ENCODE peak calls at places on chromosomes 5 and 9, in eight cellular contexts. One of them, this sample, is unnamed. For H3K9me3, the result is how much of the 10 kb centered on the place peaks cover.

GRCh38 chr5:14737309-14737708 is 72.8 kb downstream of the OTULIN start:
- DNase-seq in heart right ventricle: no peak
- DNase-seq in tibial artery: no peak
- DNase-seq in CD8-positive, alpha-beta T cell: no peak
- DNase-seq in tibial nerve: no peak
- DNase-seq in thyroid gland: no peak
- DNase-seq in trophoblast cell: no peak
- DNase-seq in stomach: no peak
- DNase-seq in this sample: no peak

GRCh38 chr5:132259061-132259851 is 1.8 kb downstream of the PDLIM4 start:
- DNase-seq in stomach: peak
- DNase-seq in tibial nerve: peak
- DNase-seq in trophoblast cell: no peak
- DNase-seq in CD8-positive, alpha-beta T cell: no peak
- DNase-seq in thyroid gland: peak
- DNase-seq in tibial artery: peak
- DNase-seq in heart right ventricle: peak
- DNase-seq in this sample: no peak

GRCh38 chr9:575139-575538 is 266.4 kb upstream of the DMRT1 start:
- DNase-seq in trophoblast cell: no peak
- DNase-seq in CD8-positive, alpha-beta T cell: no peak
- DNase-seq in heart right ventricle: peak
- DNase-seq in tibial artery: no peak
- DNase-seq in stomach: no peak
- DNase-seq in tibial nerve: no peak
- DNase-seq in thyroid gland: no peak
- DNase-seq in this sample: no peak

GRCh38 chr9:98383758-98384157 is 128.3 kb upstream of the TBC1D2 start:
- DNase-seq in trophoblast cell: no peak
- DNase-seq in CD8-positive, alpha-beta T cell: no peak
- DNase-seq in tibial nerve: no peak
- DNase-seq in stomach: no peak
- DNase-seq in tibial artery: no peak
- DNase-seq in heart right ventricle: no peak
- DNase-seq in thyroid gland: no peak
- DNase-seq in this sample: no peak

GRCh38 chr5:180832638-180833068 is 28.4 kb downstream of the ZFP62 start:
- DNase-seq in stomach: no peak
- DNase-seq in trophoblast cell: no peak
- DNase-seq in tibial nerve: no peak
- DNase-seq in CD8-positive, alpha-beta T cell: peak
- DNase-seq in thyroid gland: no peak
- DNase-seq in tibial artery: no peak
- DNase-seq in heart right ventricle: no peak
- DNase-seq in this sample: no peak

GRCh38 chr9:121876212-121876611 is 216.9 kb downstream of the TTLL11 start:
- DNase-seq in stomach: no peak
- DNase-seq in CD8-positive, alpha-beta T cell: no peak
- DNase-seq in heart right ventricle: no peak
- DNase-seq in tibial artery: no peak
- DNase-seq in trophoblast cell: peak
- DNase-seq in tibial nerve: no peak
- DNase-seq in thyroid gland: no peak
- DNase-seq in this sample: no peak

GRCh38 chr9:137339606-137340462 is 37.8 kb upstream of the NRARP start:
- DNase-seq in tibial artery: no peak
- DNase-seq in CD8-positive, alpha-beta T cell: no peak
- DNase-seq in heart right ventricle: no peak
- DNase-seq in tibial nerve: no peak
- DNase-seq in trophoblast cell: no peak
- DNase-seq in stomach: peak
- DNase-seq in thyroid gland: no peak
- DNase-seq in this sample: no peak

GRCh38 chr9:34333836-34334235 is 4.5 kb downstream of the NUDT2 start:
- DNase-seq in thyroid gland: no peak
- DNase-seq in tibial nerve: no peak
- DNase-seq in stomach: no peak
- DNase-seq in tibial artery: no peak
- DNase-seq in CD8-positive, alpha-beta T cell: no peak
- DNase-seq in trophoblast cell: no peak
- DNase-seq in heart right ventricle: no peak
- DNase-seq in this sample: no peak

GRCh38 chr9:129953736-129954135 is 89.3 kb downstream of the FNBP1 start:
- DNase-seq in tibial nerve: no peak
- DNase-seq in stomach: no peak
- DNase-seq in CD8-positive, alpha-beta T cell: no peak
- DNase-seq in trophoblast cell: no peak
- DNase-seq in heart right ventricle: no peak
- DNase-seq in thyroid gland: no peak
- DNase-seq in tibial artery: no peak
- DNase-seq in this sample: no peak

GRCh38 chr9:124934290-124934689 is 6.6 kb downstream of the GOLGA1 start:
- DNase-seq in tibial nerve: no peak
- DNase-seq in stomach: no peak
- DNase-seq in heart right ventricle: no peak
- DNase-seq in tibial artery: no peak
- DNase-seq in trophoblast cell: no peak
- DNase-seq in CD8-positive, alpha-beta T cell: no peak
- DNase-seq in thyroid gland: no peak
- DNase-seq in this sample: no peak

GRCh38 chr9:129834489-129835127 is 467 bp downstream of the C9orf78 start:
- DNase-seq in trophoblast cell: no peak
- DNase-seq in heart right ventricle: no peak
- DNase-seq in stomach: no peak
- DNase-seq in CD8-positive, alpha-beta T cell: no peak
- DNase-seq in tibial artery: no peak
- DNase-seq in tibial nerve: no peak
- DNase-seq in thyroid gland: no peak
- DNase-seq in this sample: peak

GRCh38 chr9:98251554-98251953 is 3.9 kb downstream of the TBC1D2 start:
- DNase-seq in CD8-positive, alpha-beta T cell: no peak
- DNase-seq in tibial nerve: no peak
- DNase-seq in thyroid gland: no peak
- DNase-seq in stomach: no peak
- DNase-seq in tibial artery: no peak
- DNase-seq in heart right ventricle: no peak
- DNase-seq in trophoblast cell: peak
- DNase-seq in this sample: no peak

GRCh38 chr5:111722016-111722591 is 34.9 kb downstream of the NREP start:
- DNase-seq in tibial artery: no peak
- DNase-seq in CD8-positive, alpha-beta T cell: no peak
- DNase-seq in tibial nerve: no peak
- DNase-seq in stomach: no peak
- DNase-seq in thyroid gland: no peak
- DNase-seq in heart right ventricle: no peak
- DNase-seq in trophoblast cell: no peak
- DNase-seq in this sample: no peak

GRCh38 chr5:173714551-173715428 is 98.3 kb upstream of the BOD1 start:
- DNase-seq in stomach: no peak
- DNase-seq in tibial artery: no peak
- DNase-seq in CD8-positive, alpha-beta T cell: no peak
- DNase-seq in tibial nerve: no peak
- DNase-seq in trophoblast cell: peak
- DNase-seq in thyroid gland: no peak
- DNase-seq in heart right ventricle: no peak
- DNase-seq in this sample: no peak

GRCh38 chr5:35884125-35884788 is 27.6 kb downstream of the IL7R start:
- DNase-seq in tibial artery: no peak
- DNase-seq in trophoblast cell: peak
- DNase-seq in tibial nerve: no peak
- DNase-seq in thyroid gland: peak
- DNase-seq in CD8-positive, alpha-beta T cell: no peak
- DNase-seq in stomach: no peak
- DNase-seq in heart right ventricle: no peak
- DNase-seq in this sample: no peak

GRCh38 chr9:4262735-4263141 is 37.1 kb downstream of the GLIS3 start:
- DNase-seq in stomach: no peak
- DNase-seq in trophoblast cell: peak
- DNase-seq in tibial nerve: no peak
- DNase-seq in CD8-positive, alpha-beta T cell: no peak
- DNase-seq in thyroid gland: no peak
- DNase-seq in tibial artery: no peak
- DNase-seq in heart right ventricle: no peak
- DNase-seq in this sample: no peak

GRCh38 chr5:96090205-96090604 is 128.6 kb upstream of the ELL2 start:
- DNase-seq in CD8-positive, alpha-beta T cell: no peak
- DNase-seq in tibial artery: no peak
- DNase-seq in trophoblast cell: no peak
- DNase-seq in thyroid gland: no peak
- DNase-seq in heart right ventricle: no peak
- DNase-seq in tibial nerve: no peak
- DNase-seq in stomach: no peak
- DNase-seq in this sample: no peak

DNA sequence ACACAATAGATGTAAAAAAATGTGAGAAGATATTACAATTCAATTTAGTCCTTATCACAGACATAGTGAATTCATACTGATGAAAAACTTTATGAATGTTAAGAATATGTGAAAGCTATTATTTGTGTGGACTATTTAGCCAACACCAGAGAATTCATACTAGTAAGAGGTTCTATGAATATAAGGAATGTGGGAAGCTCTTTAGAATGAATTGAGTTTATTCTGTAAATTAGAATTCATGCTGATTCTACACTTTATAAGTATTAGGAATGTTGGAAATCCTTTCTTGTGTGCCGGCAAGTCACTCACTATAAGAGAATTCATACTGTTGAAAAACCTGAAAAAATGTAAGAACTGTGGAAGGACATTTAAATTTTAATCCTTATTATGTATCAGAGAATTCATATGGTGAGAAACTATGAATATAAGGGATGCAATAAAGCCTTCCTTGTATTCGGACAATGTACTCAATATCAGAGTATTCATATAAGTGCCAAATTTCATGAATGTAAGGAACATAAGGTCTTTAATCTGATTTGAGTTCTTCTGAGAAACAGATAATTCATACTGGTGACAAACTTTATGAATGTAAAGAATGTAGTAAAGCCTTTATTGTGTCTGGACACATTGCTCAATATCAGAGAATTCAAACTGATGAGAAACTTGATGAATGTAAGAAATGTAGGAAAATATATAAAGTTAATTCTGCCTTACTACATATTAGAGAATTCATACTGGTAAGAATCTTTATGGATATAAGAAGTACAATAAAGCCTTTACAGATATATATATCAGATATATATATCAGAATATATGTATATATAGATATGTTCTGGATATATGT is 21.5 kb upstream of the PCDHA1 start:
- DNase-seq in tibial nerve: no peak
- DNase-seq in stomach: no peak
- DNase-seq in thyroid gland: no peak
- DNase-seq in trophoblast cell: peak
- DNase-seq in CD8-positive, alpha-beta T cell: no peak
- DNase-seq in tibial artery: no peak
- DNase-seq in heart right ventricle: no peak
- DNase-seq in this sample: no peak
- H3K9me3 ChIP-seq in tibial nerve: under half
- H3K9me3 ChIP-seq in stomach: under half
- H3K9me3 ChIP-seq in thyroid gland: under half
- H3K9me3 ChIP-seq in trophoblast cell: under half
- H3K9me3 ChIP-seq in CD8-positive, alpha-beta T cell: under half
- H3K9me3 ChIP-seq in tibial artery: under half
- H3K9me3 ChIP-seq in heart right ventricle: half or more
- H3K9me3 ChIP-seq in this sample: under half

GRCh38 chr5:165573445-165573844 is 2068.0 kb downstream of the MAT2B start:
- DNase-seq in thyroid gland: no peak
- DNase-seq in tibial nerve: no peak
- DNase-seq in tibial artery: no peak
- DNase-seq in stomach: no peak
- DNase-seq in heart right ventricle: no peak
- DNase-seq in CD8-positive, alpha-beta T cell: no peak
- DNase-seq in trophoblast cell: no peak
- DNase-seq in this sample: no peak
- H3K9me3 ChIP-seq in thyroid gland: under half
- H3K9me3 ChIP-seq in tibial nerve: under half
- H3K9me3 ChIP-seq in tibial artery: under half
- H3K9me3 ChIP-seq in stomach: under half
- H3K9me3 ChIP-seq in heart right ventricle: under half
- H3K9me3 ChIP-seq in CD8-positive, alpha-beta T cell: under half
- H3K9me3 ChIP-seq in trophoblast cell: under half
- H3K9me3 ChIP-seq in this sample: under half

GRCh38 chr5:179079165-179079987 is 19.2 kb downstream of the ZNF354C start:
- DNase-seq in CD8-positive, alpha-beta T cell: no peak
- DNase-seq in heart right ventricle: no peak
- DNase-seq in tibial nerve: no peak
- DNase-seq in thyroid gland: no peak
- DNase-seq in stomach: no peak
- DNase-seq in trophoblast cell: no peak
- DNase-seq in tibial artery: no peak
- DNase-seq in this sample: no peak

DNA sequence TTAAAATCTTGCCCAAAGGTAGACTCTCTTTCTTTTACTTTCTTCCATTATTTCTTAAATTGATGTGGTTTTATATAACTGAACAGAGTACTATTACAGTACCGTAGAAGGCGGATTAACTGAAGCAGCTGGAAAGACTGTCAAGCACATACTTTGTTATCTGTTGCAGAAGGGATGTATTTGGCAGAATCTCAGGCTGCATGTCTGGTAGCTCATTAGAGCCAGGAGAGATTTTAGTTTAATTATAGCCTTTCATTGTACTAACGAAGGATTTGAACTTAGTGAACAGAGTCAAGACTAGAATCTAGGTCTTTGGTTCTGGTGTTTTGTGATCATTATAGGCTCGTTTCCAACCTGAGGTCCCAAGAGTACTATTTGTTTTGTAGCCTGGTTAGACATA is 20.6 kb downstream of the ZNF354C start:
- DNase-seq in stomach: no peak
- DNase-seq in tibial artery: no peak
- DNase-seq in trophoblast cell: no peak
- DNase-seq in heart right ventricle: no peak
- DNase-seq in CD8-positive, alpha-beta T cell: no peak
- DNase-seq in thyroid gland: no peak
- DNase-seq in tibial nerve: no peak
- DNase-seq in this sample: no peak
- H3K9me3 ChIP-seq in stomach: half or more
- H3K9me3 ChIP-seq in tibial artery: under half
- H3K9me3 ChIP-seq in trophoblast cell: under half
- H3K9me3 ChIP-seq in heart right ventricle: half or more
- H3K9me3 ChIP-seq in CD8-positive, alpha-beta T cell: half or more
- H3K9me3 ChIP-seq in thyroid gland: under half
- H3K9me3 ChIP-seq in tibial nerve: under half
- H3K9me3 ChIP-seq in this sample: under half

DNA sequence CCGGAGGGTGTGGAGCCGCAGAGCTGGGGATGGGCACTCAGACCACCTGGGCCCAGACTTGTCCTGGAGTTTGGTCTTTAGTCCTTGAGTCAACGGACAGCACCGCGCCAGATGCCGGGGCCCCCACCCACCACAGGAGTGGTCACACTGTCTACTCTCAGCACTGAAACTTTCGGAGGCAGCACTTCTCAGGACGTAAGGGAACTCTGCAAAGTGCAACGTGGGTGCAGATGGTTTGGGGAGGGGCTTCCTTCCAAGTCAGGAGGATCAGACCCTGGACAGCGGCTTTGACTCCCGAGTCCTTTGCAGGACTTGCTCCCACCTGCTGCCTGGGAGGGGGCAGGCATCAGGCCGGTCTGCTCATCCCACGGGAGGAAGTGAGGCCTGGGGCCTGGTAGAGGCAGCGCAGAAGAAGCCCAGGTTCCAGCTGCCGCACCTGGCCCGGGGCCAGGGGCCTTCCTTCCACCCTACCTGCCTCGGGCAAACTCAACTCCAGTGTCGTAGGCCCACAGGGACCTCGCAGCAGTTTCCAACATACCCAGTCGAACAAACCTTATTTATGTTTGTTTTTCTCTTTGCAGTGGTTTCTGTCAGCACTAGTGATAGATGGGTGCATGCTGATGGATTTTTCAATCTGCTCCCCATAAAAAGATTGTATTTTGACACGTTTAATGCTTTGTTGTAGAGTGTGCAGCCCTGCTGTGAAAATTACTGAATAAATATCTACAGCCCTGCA is 149.8 kb upstream of the PPP1R26 start:
- DNase-seq in thyroid gland: no peak
- DNase-seq in heart right ventricle: no peak
- DNase-seq in tibial artery: peak
- DNase-seq in tibial nerve: no peak
- DNase-seq in stomach: no peak
- DNase-seq in trophoblast cell: no peak
- DNase-seq in CD8-positive, alpha-beta T cell: no peak
- DNase-seq in this sample: no peak
- H3K9me3 ChIP-seq in thyroid gland: under half
- H3K9me3 ChIP-seq in heart right ventricle: under half
- H3K9me3 ChIP-seq in tibial artery: under half
- H3K9me3 ChIP-seq in tibial nerve: under half
- H3K9me3 ChIP-seq in stomach: under half
- H3K9me3 ChIP-seq in trophoblast cell: under half
- H3K9me3 ChIP-seq in CD8-positive, alpha-beta T cell: under half
- H3K9me3 ChIP-seq in this sample: under half

This sample was measured in T-helper 17 cell.